ENCODE peak calls at places on chromosome 6, in five cellular contexts. C is astrocyte of the spinal cord, T is activated T-cell treated with anti-CD3 and anti-CD28 coated beads for 24 hours, W is ovary, R is iPS-NIHi11. K is an unnamed sample.

GRCh38 chr6:117167520-117168271 is 97.7 kb upstream of the VGLL2 start:
- DNase-seq in T (no peak), C (peak; percentile 68), R (no peak), W (no peak), K (no peak)

GRCh38 chr6:453152-453551 is 61.6 kb downstream of the IRF4 start:
- DNase-seq in R (no peak), W (no peak), T (no peak), C (no peak), K (peak; percentile 24)

GRCh38 chr6:26268659-26269402 is 96.2 kb upstream of the BTN3A2 start:
- DNase-seq in W (no peak), T (no peak), C (peak; percentile 51), R (peak; percentile 47), K (no peak)

GRCh38 chr6:50198245-50198644 is 148.5 kb upstream of the DEFB112 start:
- DNase-seq in R (peak; percentile 11), T (no peak), C (no peak), W (no peak), K (no peak)

GRCh38 chr6:158868122-158868480 is 48.9 kb upstream of the EZR start:
- DNase-seq in T (no peak), W (no peak), C (no peak), R (no peak), K (no peak)

GRCh38 chr6:70651326-70651905 is 16.3 kb upstream of the SMAP1 start:
- DNase-seq in C (no peak), W (no peak), R (no peak), T (peak; percentile 10), K (no peak)

GRCh38 chr6:130602151-130602770 is 224.9 kb upstream of the SMLR1 start:
- DNase-seq in R (no peak), W (no peak), T (no peak), C (peak; percentile 94), K (no peak)

GRCh38 chr6:30816791-30817739 is 67.3 kb upstream of the DDR1 start:
- DNase-seq in C (no peak), T (no peak), R (no peak), W (no peak), K (no peak)

GRCh38 chr6:152290693-152291092 is 346.5 kb downstream of the SYNE1 start:
- DNase-seq in C (no peak), T (no peak), R (no peak), W (no peak), K (no peak)

GRCh38 chr6:6806793-6807518 is 218.4 kb downstream of the LY86 start:
- DNase-seq in R (no peak), W (peak; percentile 27), T (no peak), C (no peak), K (no peak)

GRCh38 chr6:164230804-164231203 is 816.3 kb downstream of the QKI start:
- DNase-seq in R (no peak), W (no peak), T (no peak), C (no peak), K (no peak)

GRCh38 chr6:21163110-21163837 is 430.3 kb upstream of the SOX4 start:
- DNase-seq in W (no peak), T (no peak), C (peak; percentile 80), R (no peak), K (no peak)

GRCh38 chr6:72857791-72858190 is 235.9 kb downstream of the KCNQ5 start:
- DNase-seq in C (peak; percentile 67), T (no peak), R (no peak), W (no peak), K (no peak)

GRCh38 chr6:105711216-105711615 is 308.3 kb upstream of the PREP start:
- DNase-seq in W (no peak), R (no peak), C (no peak), T (no peak), K (no peak)

GRCh38 chr6:106390088-106390487 is 29.6 kb downstream of the CRYBG1 start:
- DNase-seq in C (no peak), T (no peak), R (no peak), W (no peak), K (no peak)

K was measured in mucosa of descending colon.